ENCODE peak calls at places on chromosomes 5 and 9, in ten cellular contexts. D is A549, K is MM.1S, N is breast epithelium, C is activated B cell treated with CpG ODN at 0.5 μM for 24 hours, U is ovary, T is psoas muscle, A is mucosa of descending colon, H is cardiac fibroblast, O is transverse colon. I is an unnamed sample.

GRCh38 chr5:149257875-149258705 is 13.6 kb upstream of the AFAP1L1 start:
- DNase-seq in A (no peak), N (no peak), C (no peak), O (no peak), H (peak; percentile 47), U (no peak), T (no peak), D (no peak), K (no peak), I (no peak)

GRCh38 chr5:154196955-154197652 is 6.6 kb downstream of the GALNT10 start:
- DNase-seq in A (peak; percentile 26), U (no peak), K (peak; percentile 12), N (no peak), T (no peak), D (peak; percentile 51), C (no peak), O (no peak), H (peak; percentile 78), I (no peak)

GRCh38 chr5:174147551-174147950 is 102.0 kb downstream of the NSG2 start:
- DNase-seq in O (no peak), K (no peak), U (no peak), T (no peak), H (no peak), N (no peak), D (no peak), A (no peak), C (no peak), I (peak; percentile 57)

GRCh38 chr9:101604287-101604686 is 9.5 kb upstream of the PPP3R2 start:
- DNase-seq in D (no peak), N (no peak), K (no peak), H (no peak), O (no peak), C (no peak), U (no peak), A (no peak), T (no peak), I (no peak)

GRCh38 chr5:135456238-135457099 is 4.3 kb upstream of the TIFAB start:
- DNase-seq in T (peak; percentile 63), H (peak; percentile 82), K (no peak), O (peak; percentile 25), C (no peak), U (no peak), A (peak; percentile 38), D (peak; percentile 28), N (peak; percentile 25), I (no peak)

GRCh38 chr5:136425914-136426313 is 60.6 kb upstream of the TRPC7 start:
- DNase-seq in H (no peak), T (no peak), O (no peak), N (no peak), C (no peak), A (no peak), D (no peak), U (no peak), K (peak; percentile 3), I (no peak)

GRCh38 chr5:1735320-1735970 is 64.2 kb downstream of the MRPL36 start:
- DNase-seq in A (no peak), D (no peak), U (no peak), K (no peak), C (no peak), H (no peak), T (no peak), O (no peak), N (no peak), I (peak; percentile 77)

GRCh38 chr9:71544464-71544863 is 223.8 kb downstream of the CEMIP2 start:
- DNase-seq in H (no peak), N (no peak), D (no peak), C (no peak), U (no peak), T (no peak), O (no peak), K (no peak), A (no peak), I (no peak)

GRCh38 chr5:125987677-125988255 is 435.4 kb upstream of the GRAMD2B start:
- DNase-seq in T (no peak), A (no peak), O (no peak), H (no peak), D (no peak), N (no peak), C (no peak), K (peak; percentile 63), U (no peak), I (no peak)
- TF ChIP-seq CTCF in T (no peak), A (no peak), O (no peak), H (no peak), D (no peak), N (no peak), C (no peak), K (peak; percentile 7), U (no peak), I (no peak)

GRCh38 chr5:35247645-35248034 is 17.4 kb upstream of the PRLR start:
- DNase-seq in H (peak; percentile 54), N (peak; percentile 47), U (no peak), O (no peak), A (peak; percentile 24), C (no peak), T (no peak), D (no peak), K (no peak), I (no peak)

GRCh38 chr5:35244171-35244570 is 13.9 kb upstream of the PRLR start:
- DNase-seq in H (no peak), D (no peak), N (no peak), U (no peak), K (no peak), A (no peak), C (no peak), O (no peak), T (no peak), I (no peak)

GRCh38 chr5:35248843-35249780 is 18.8 kb upstream of the PRLR start:
- DNase-seq in A (no peak), O (no peak), H (no peak), D (no peak), U (no peak), N (no peak), C (no peak), K (peak; percentile 9), T (no peak), I (no peak)

GRCh38 chr5:35246928-35247644 is 16.8 kb upstream of the PRLR start:
- DNase-seq in U (peak; percentile 39), K (no peak), A (peak; percentile 65), N (peak; percentile 37), T (no peak), D (no peak), H (peak; percentile 71), O (peak; percentile 41), C (no peak), I (no peak)

DNA sequence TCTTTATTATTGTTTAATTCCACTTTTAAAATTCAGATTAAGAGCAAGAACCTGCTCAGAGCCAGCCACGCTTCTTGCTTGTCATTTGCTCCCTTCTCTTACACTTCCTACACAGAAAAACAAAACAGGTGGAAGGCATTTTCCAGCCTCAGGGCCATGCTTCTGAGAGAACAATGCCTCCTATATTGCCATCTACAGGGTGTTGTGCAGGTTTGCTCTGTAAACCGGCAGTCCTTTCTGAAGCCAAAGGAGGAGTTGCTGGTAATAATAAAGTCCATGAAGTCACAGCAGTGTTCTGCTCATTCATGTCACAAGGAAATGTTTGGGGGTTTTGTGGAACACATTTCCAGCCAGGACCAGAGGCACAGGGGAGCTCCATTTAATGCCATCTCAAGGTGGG is 16.1 kb upstream of the PRLR start:
- DNase-seq in C (no peak), O (peak; percentile 25), A (peak; percentile 56), K (no peak), H (no peak), U (no peak), N (peak; percentile 53), T (no peak), D (no peak), I (no peak)
- TF ChIP-seq CTCF in C (no peak), O (peak; percentile 44), A (peak; percentile 28), K (no peak), H (no peak), U (no peak), N (no peak), T (no peak), D (no peak), I (no peak)

DNA sequence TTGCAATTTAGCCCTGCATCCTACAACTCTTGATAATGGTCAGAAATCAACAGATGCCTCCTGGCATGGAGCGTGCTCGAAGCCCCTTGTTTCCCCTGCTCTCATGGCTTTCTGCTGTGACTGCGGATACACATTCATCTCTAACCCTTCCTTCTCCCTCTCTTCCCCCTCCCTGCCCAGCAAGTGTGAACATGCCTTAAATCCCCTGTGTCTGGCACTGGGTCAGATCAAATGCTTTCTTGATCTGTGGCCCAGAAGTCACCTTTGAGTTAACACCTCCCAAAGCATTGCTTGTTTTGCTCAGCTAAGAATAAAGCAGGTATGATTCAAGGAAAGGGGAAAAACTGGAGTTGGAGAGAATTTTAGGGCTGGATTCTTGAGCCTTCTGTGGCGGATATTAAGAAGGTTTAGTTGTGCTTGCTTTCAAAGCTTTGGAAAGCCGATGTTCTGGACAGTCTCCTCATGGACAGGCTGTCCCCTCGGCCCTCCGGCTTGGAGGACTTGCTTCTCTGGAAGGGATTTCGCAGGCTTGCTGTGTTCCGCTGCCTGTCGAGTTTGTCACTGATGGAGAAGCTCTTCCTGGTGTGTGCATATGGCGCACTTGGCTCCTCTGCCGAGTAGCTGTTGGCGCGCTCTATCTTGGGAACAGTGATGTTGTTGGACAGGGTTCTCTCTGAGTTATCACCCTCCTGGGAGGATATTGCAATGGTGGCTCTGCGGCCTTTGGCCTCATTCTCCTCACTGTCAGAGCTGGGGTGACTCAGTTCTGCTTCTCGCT is 121.3 kb upstream of the KLF9 start:
- DNase-seq in K (no peak), A (no peak), D (no peak), C (no peak), H (no peak), O (no peak), U (no peak), N (no peak), T (no peak), I (no peak)
- TF ChIP-seq CTCF in K (no peak), A (no peak), D (no peak), C (no peak), H (no peak), O (no peak), U (no peak), N (no peak), T (no peak), I (no peak)

GRCh38 chr5:6727231-6727630 is 14.0 kb downstream of the TENT4A start:
- DNase-seq in O (no peak), K (no peak), U (no peak), A (no peak), C (no peak), H (no peak), N (no peak), T (no peak), D (no peak), I (no peak)

GRCh38 chr5:6723901-6724300 is 10.7 kb downstream of the TENT4A start:
- DNase-seq in U (no peak), H (no peak), O (no peak), A (no peak), C (no peak), N (no peak), K (no peak), D (no peak), T (no peak), I (no peak)

GRCh38 chr5:6725448-6725847 is 12.2 kb downstream of the TENT4A start:
- DNase-seq in N (no peak), A (no peak), K (no peak), C (no peak), H (no peak), U (no peak), O (no peak), D (no peak), T (no peak), I (no peak)

GRCh38 chr5:6724321-6724929 is 11.2 kb downstream of the TENT4A start:
- DNase-seq in A (no peak), K (no peak), H (no peak), U (no peak), C (no peak), D (no peak), O (no peak), N (no peak), T (no peak), I (no peak)

DNA sequence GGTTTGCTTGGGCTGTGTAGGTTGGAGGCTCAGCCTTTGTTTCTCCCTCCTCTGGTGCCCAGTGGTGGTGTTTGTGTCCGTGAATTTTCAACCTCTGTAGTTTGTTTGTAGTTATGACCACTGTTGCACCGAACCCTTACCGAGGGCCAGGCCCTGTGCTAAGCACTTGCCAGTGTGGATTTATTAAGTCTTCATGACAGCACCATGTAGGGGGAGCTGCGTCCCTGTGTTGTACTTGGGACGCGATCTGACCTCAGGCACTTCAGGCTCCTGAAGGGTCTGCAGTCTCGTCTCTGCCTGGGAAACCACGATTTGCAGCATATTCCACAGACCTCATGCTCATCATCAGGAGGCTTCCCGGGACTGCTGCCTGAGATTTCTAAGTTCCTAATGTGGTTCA is 12.8 kb downstream of the TENT4A start:
- DNase-seq in T (no peak), H (no peak), C (no peak), U (no peak), A (no peak), D (no peak), O (no peak), N (no peak), K (no peak), I (no peak)
- TF ChIP-seq CTCF in T (no peak), H (no peak), C (no peak), U (no peak), A (no peak), D (no peak), O (no peak), N (no peak), K (no peak), I (no peak)